ENCODE peak calls at places on chromosomes 16 and 17, in six cellular contexts. G, O, B, J, F and K are unnamed samples.

GRCh38 chr16:52383071-52383470 is 163.9 kb downstream of the TOX3 start:
- DNase-seq in G (no peak), O (no peak), B (no peak), J (no peak), F (no peak), K (no peak)

GRCh38 chr16:51814617-51815016 is 663.5 kb upstream of the SALL1 start:
- DNase-seq in G (no peak), O (no peak), B (no peak), J (no peak), F (no peak), K (no peak)

GRCh38 chr16:53743149-53743566 is 39.2 kb downstream of the FTO start:
- DNase-seq in G (peak), O (no peak), B (no peak), J (no peak), F (peak), K (no peak)

GRCh38 chr16:25258856-25259179 is 1.2 kb upstream of the ZKSCAN2 start:
- DNase-seq in G (no peak), O (no peak), B (no peak), J (no peak), F (no peak), K (no peak)

GRCh38 chr17:31830971-31831755 is 27.9 kb downstream of the COPRS start:
- DNase-seq in G (no peak), O (no peak), B (no peak), J (no peak), F (no peak), K (no peak)

GRCh38 chr17:29578626-29579485 is 10.4 kb downstream of the TP53I13 start:
- DNase-seq in G (no peak), O (no peak), B (no peak), J (no peak), F (no peak), K (no peak)

GRCh38 chr17:27529230-27529796 is 73.1 kb downstream of the KSR1 start:
- DNase-seq in G (no peak), O (no peak), B (no peak), J (no peak), F (no peak), K (no peak)

GRCh38 chr16:80417706-80418105 is 123.1 kb upstream of the DYNLRB2 start:
- DNase-seq in G (no peak), O (no peak), B (no peak), J (no peak), F (no peak), K (no peak)

GRCh38 chr16:84059946-84060901 is 17.6 kb upstream of the SLC38A8 start:
- DNase-seq in G (no peak), O (no peak), B (no peak), J (no peak), F (no peak), K (no peak)

GRCh38 chr16:56669005-56669839 is at the start of gene MT1H:
- DNase-seq in G (peak), O (no peak), B (no peak), J (no peak), F (no peak), K (no peak)

GRCh38 chr17:20174588-20175265 is 165.6 kb downstream of the SPECC1 start:
- DNase-seq in G (no peak), O (no peak), B (no peak), J (no peak), F (no peak), K (no peak)

GRCh38 chr17:50918933-50919296 is 52.8 kb upstream of the TOB1 start:
- DNase-seq in G (no peak), O (no peak), B (peak), J (no peak), F (peak), K (no peak)

GRCh38 chr17:39132192-39132600 is 19.2 kb downstream of the PLXDC1 start:
- DNase-seq in G (no peak), O (no peak), B (no peak), J (no peak), F (no peak), K (no peak)

GRCh38 chr16:13982446-13982845 is 62.5 kb downstream of the ERCC4 start:
- DNase-seq in G (no peak), O (no peak), B (no peak), J (no peak), F (no peak), K (no peak)

GRCh38 chr17:1907818-1908698 is 78.3 kb downstream of the RPA1 start:
- DNase-seq in G (peak), O (no peak), B (no peak), J (no peak), F (no peak), K (no peak)

GRCh38 chr16:9008335-9009260 is 44.9 kb upstream of the USP7 start:
- DNase-seq in G (peak), O (peak), B (peak), J (peak), F (peak), K (peak)

GRCh38 chr16:56946767-56947603 is 14.8 kb upstream of the CETP start:
- DNase-seq in G (no peak), O (peak), B (no peak), J (no peak), F (no peak), K (no peak)

GRCh38 chr16:77113835-77114234 is 77.2 kb upstream of the MON1B start:
- DNase-seq in G (no peak), O (no peak), B (no peak), J (no peak), F (no peak), K (no peak)

GRCh38 chr17:77602883-77603640 is 355.4 kb upstream of the TNRC6C start:
- DNase-seq in G (no peak), O (peak), B (no peak), J (no peak), F (no peak), K (no peak)

GRCh38 chr17:48240562-48241130 is 133.1 kb downstream of the SNX11 start:
- DNase-seq in G (no peak), O (no peak), B (no peak), J (no peak), F (no peak), K (no peak)

GRCh38 chr16:89093602-89094251 is at the start of gene ACSF3:
- DNase-seq in G (peak), O (peak), B (no peak), J (peak), F (peak), K (no peak)